ENCODE peak calls at places on chromosomes 2 and 18, in seven cellular contexts. W is IMR-90; E is mucosa of descending colon; L is GM12865; G is mesothelial cell of epicardium; T is CD4-positive, alpha-beta T cell; B is neural progenitor cell. R is an unnamed sample.
A peak's percentile ranks its signal among the peaks of the same experiment; 100 is the strongest.

GRCh38 chr2:142586693-142587432 is 290.6 kb upstream of the KYNU start:
- DNase-seq in W (no peak), E (no peak), L (peak; percentile 40), G (no peak), T (no peak), B (no peak), R (no peak)

GRCh38 chr2:176160251-176161040 is 3.3 kb downstream of the HOXD3 start:
- DNase-seq in W (no peak), E (no peak), L (no peak), G (no peak), T (no peak), B (no peak), R (no peak)

GRCh38 chr2:69683170-69683971 is 39.8 kb upstream of the AAK1 start:
- DNase-seq in W (peak; percentile 85), E (no peak), L (no peak), G (no peak), T (no peak), B (no peak), R (no peak)

GRCh38 chr2:177551989-177552413 is 159.4 kb downstream of the AGPS start:
- DNase-seq in W (no peak), E (no peak), L (no peak), G (peak; percentile 49), T (no peak), B (no peak), R (no peak)

GRCh38 chr2:206981739-206982336 is 42.5 kb downstream of the CPO start:
- DNase-seq in W (peak; percentile 76), E (peak; percentile 53), L (peak; percentile 35), G (peak; percentile 78), T (peak; percentile 12), B (peak; percentile 75), R (peak; percentile 17)

GRCh38 chr2:29015701-29016470 is 34.8 kb downstream of the TOGARAM2 start:
- DNase-seq in W (no peak), E (no peak), L (no peak), G (no peak), T (no peak), B (no peak), R (no peak)

GRCh38 chr18:11994708-11995444 is 13.6 kb downstream of the IMPA2 start:
- DNase-seq in W (peak; percentile 27), E (peak; percentile 51), L (no peak), G (no peak), T (no peak), B (peak; percentile 41), R (no peak)

GRCh38 chr2:158060160-158060861 is 41.4 kb upstream of the UPP2 start:
- DNase-seq in W (no peak), E (no peak), L (no peak), G (no peak), T (no peak), B (no peak), R (no peak)

GRCh38 chr2:123154195-123154594 is 870.9 kb upstream of the CNTNAP5 start:
- DNase-seq in W (no peak), E (no peak), L (no peak), G (no peak), T (no peak), B (no peak), R (no peak)

GRCh38 chr18:79933765-79934164 is 17.7 kb downstream of the SLC66A2 start:
- DNase-seq in W (no peak), E (peak; percentile 54), L (no peak), G (no peak), T (no peak), B (peak; percentile 36), R (no peak)

GRCh38 chr2:14673351-14673875 is 40.9 kb downstream of the LRATD1 start:
- DNase-seq in W (no peak), E (no peak), L (no peak), G (no peak), T (no peak), B (peak; percentile 17), R (no peak)

GRCh38 chr2:235968616-235969324 is 199.4 kb downstream of the GBX2 start:
- DNase-seq in W (no peak), E (no peak), L (no peak), G (no peak), T (no peak), B (no peak), R (no peak)

GRCh38 chr2:193332938-193333337 is 1138.2 kb upstream of the TMEFF2 start:
- DNase-seq in W (no peak), E (no peak), L (no peak), G (no peak), T (no peak), B (no peak), R (no peak)

GRCh38 chr2:33083671-33084387 is 137.1 kb downstream of the LTBP1 start:
- DNase-seq in W (no peak), E (no peak), L (no peak), G (no peak), T (no peak), B (no peak), R (no peak)

GRCh38 chr18:3266062-3266608 is 4.2 kb downstream of the MYL12B start:
- DNase-seq in W (no peak), E (no peak), L (no peak), G (no peak), T (no peak), B (no peak), R (no peak)

GRCh38 chr2:5914831-5915611 is 222.8 kb downstream of the SOX11 start:
- DNase-seq in W (peak; percentile 87), E (no peak), L (no peak), G (peak; percentile 51), T (no peak), B (peak; percentile 73), R (no peak)

GRCh38 chr2:86566828-86567205 is 3.6 kb upstream of the CHMP3 start:
- DNase-seq in W (no peak), E (no peak), L (no peak), G (no peak), T (no peak), B (no peak), R (no peak)

GRCh38 chr2:28004086-28004485 is 113.6 kb downstream of the BABAM2 start:
- DNase-seq in W (peak; percentile 96), E (no peak), L (no peak), G (no peak), T (no peak), B (no peak), R (no peak)

GRCh38 chr18:9615973-9616559 is 1.7 kb upstream of the PPP4R1 start:
- DNase-seq in W (peak; percentile 59), E (no peak), L (no peak), G (no peak), T (no peak), B (no peak), R (no peak)

GRCh38 chr2:208584387-208584965 is 177.9 kb downstream of the PTH2R start:
- DNase-seq in W (no peak), E (no peak), L (no peak), G (no peak), T (no peak), B (peak; percentile 25), R (no peak)

GRCh38 chr2:125471963-125472362 is 1184.0 kb upstream of the GYPC start:
- DNase-seq in W (peak; percentile 38), E (peak; percentile 29), L (peak; percentile 50), G (peak; percentile 53), T (no peak), B (peak; percentile 78), R (peak; percentile 56)

GRCh38 chr2:29073913-29074312 is 410 bp downstream of the PCARE start:
- DNase-seq in W (no peak), E (no peak), L (peak; percentile 59), G (no peak), T (no peak), B (no peak), R (no peak)

GRCh38 chr2:43139996-43140621 is 86.3 kb downstream of the ZFP36L2 start:
- DNase-seq in W (no peak), E (peak; percentile 58), L (peak; percentile 55), G (no peak), T (no peak), B (no peak), R (no peak)

GRCh38 chr2:70981866-70982810 is 3.7 kb downstream of the ANKRD53 start:
- DNase-seq in W (no peak), E (no peak), L (no peak), G (no peak), T (no peak), B (no peak), R (no peak)

GRCh38 chr2:20365249-20365817 is 14.7 kb upstream of the PUM2 start:
- DNase-seq in W (peak; percentile 87), E (no peak), L (peak; percentile 87), G (no peak), T (no peak), B (no peak), R (peak; percentile 64)

DNA sequence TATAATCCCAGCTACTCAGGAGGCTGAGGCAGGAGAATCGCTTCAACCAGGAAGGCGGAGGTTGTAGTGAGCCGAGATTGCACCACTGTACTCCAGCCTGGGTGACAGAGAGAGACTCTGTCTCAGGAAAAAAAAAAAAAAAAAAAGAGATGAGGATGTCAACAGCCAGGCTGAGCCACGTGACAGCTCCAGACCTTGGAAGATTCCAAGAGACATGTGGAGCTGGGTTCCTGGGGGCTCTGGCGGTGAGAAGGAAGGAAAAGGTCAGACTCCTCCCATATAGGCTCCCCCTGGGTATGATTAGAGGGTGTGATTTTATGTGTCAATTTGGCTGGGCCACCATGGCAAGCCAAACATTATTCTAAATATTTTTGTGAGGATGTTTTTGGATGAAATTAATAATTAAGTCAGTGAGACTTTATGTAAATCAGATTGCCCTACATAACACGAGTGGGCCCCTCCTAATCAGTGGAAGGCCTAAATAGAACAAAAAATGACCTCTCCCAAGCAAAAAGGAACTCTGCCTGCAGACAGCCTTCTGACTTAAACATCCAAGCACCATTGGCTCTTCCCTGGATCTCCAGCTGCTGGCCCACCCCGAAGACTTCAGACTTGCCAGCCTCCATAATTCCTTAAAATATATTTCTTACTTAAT is 81.6 kb downstream of the MRO start:
- DNase-seq in W (no peak), E (no peak), L (no peak), G (no peak), T (no peak), B (no peak), R (no peak)
- TF ChIP-seq CTCF in W (no peak), E (no peak), L (no peak), G (no peak), T (no peak), B (no peak), R (no peak)

GRCh38 chr2:165967746-165968145 is 14.2 kb upstream of the TTC21B start:
- DNase-seq in W (no peak), E (no peak), L (no peak), G (no peak), T (no peak), B (no peak), R (no peak)

GRCh38 chr2:165970663-165971062 is 17.1 kb upstream of the TTC21B start:
- DNase-seq in W (no peak), E (no peak), L (no peak), G (no peak), T (no peak), B (no peak), R (no peak)

GRCh38 chr2:165969227-165969626 is 15.7 kb upstream of the TTC21B start:
- DNase-seq in W (no peak), E (no peak), L (no peak), G (no peak), T (no peak), B (no peak), R (no peak)
- TF ChIP-seq CTCF in W (no peak), E (no peak), L (no peak), G (no peak), T (no peak), B (no peak), R (no peak)

GRCh38 chr18:37778417-37779165 is 213.0 kb upstream of the CELF4 start:
- DNase-seq in W (no peak), E (peak; percentile 48), L (peak; percentile 53), G (peak; percentile 89), T (no peak), B (peak; percentile 88), R (peak; percentile 72)
- TF ChIP-seq CTCF in W (peak; percentile 62), E (peak; percentile 34), L (peak; percentile 81), G (peak; percentile 94), T (no peak), B (peak; percentile 94), R (peak; percentile 77)

GRCh38 chr2:174636979-174637378 is 39.4 kb upstream of the WIPF1 start:
- DNase-seq in W (no peak), E (no peak), L (no peak), G (no peak), T (no peak), B (no peak), R (no peak)
- TF ChIP-seq CTCF in W (no peak), E (no peak), L (peak; percentile 11), G (no peak), T (no peak), B (no peak), R (no peak)

R was measured in GM13976.